ENCODE peak calls at places on chromosomes 11 and 22, in four cellular contexts. G is vagina, X is upper lobe of left lung, O is suprapubic skin. V is an unnamed sample.

GRCh38 chr11:9922806-9923205 is 258.9 kb downstream of the SWAP70 start:
- DNase-seq in G (no peak), X (no peak), O (no peak), V (no peak)

GRCh38 chr11:125626381-125626950 is 1.5 kb downstream of the CHEK1 start:
- DNase-seq in G (no peak), X (no peak), O (no peak), V (no peak)

GRCh38 chr22:35862697-35863096 is 145.0 kb downstream of the APOL5 start:
- DNase-seq in G (no peak), X (no peak), O (no peak), V (no peak)

GRCh38 chr11:46914363-46914762 is 4.0 kb downstream of the LRP4 start:
- DNase-seq in G (no peak), X (no peak), O (no peak), V (no peak)

GRCh38 chr11:120001161-120002135 is 136.5 kb downstream of the TRIM29 start:
- DNase-seq in G (no peak), X (no peak), O (no peak), V (no peak)

GRCh38 chr11:111105566-111105965 is 140.0 kb upstream of the POU2AF2 start:
- DNase-seq in G (no peak), X (no peak), O (no peak), V (no peak)

GRCh38 chr11:115886111-115886733 is 382.0 kb upstream of the CADM1 start:
- DNase-seq in G (no peak), X (no peak), O (no peak), V (no peak)

GRCh38 chr22:39130892-39131855 is 21.3 kb downstream of the CBX7 start:
- DNase-seq in G (no peak), X (peak; percentile 39), O (no peak), V (no peak)

GRCh38 chr11:112579282-112579681 is 318.6 kb upstream of the PLET1 start:
- DNase-seq in G (peak; percentile 81), X (no peak), O (no peak), V (no peak)

GRCh38 chr11:2305862-2306823 is 4.3 kb downstream of the TSPAN32 start:
- DNase-seq in G (no peak), X (no peak), O (peak; percentile 81), V (peak; percentile 73)

GRCh38 chr11:70709596-70709995 is 311.3 kb downstream of the CTTN start:
- DNase-seq in G (no peak), X (no peak), O (no peak), V (no peak)

GRCh38 chr11:131524186-131524585 is 153.8 kb downstream of the NTM start:
- DNase-seq in G (no peak), X (no peak), O (no peak), V (no peak)

GRCh38 chr22:35950262-35950661 is 78.4 kb downstream of the RBFOX2 start:
- DNase-seq in G (no peak), X (no peak), O (no peak), V (no peak)

GRCh38 chr11:76661306-76661751 is 9.2 kb downstream of the LRRC32 start:
- DNase-seq in G (no peak), X (no peak), O (peak; percentile 70), V (peak; percentile 7)

DNA sequence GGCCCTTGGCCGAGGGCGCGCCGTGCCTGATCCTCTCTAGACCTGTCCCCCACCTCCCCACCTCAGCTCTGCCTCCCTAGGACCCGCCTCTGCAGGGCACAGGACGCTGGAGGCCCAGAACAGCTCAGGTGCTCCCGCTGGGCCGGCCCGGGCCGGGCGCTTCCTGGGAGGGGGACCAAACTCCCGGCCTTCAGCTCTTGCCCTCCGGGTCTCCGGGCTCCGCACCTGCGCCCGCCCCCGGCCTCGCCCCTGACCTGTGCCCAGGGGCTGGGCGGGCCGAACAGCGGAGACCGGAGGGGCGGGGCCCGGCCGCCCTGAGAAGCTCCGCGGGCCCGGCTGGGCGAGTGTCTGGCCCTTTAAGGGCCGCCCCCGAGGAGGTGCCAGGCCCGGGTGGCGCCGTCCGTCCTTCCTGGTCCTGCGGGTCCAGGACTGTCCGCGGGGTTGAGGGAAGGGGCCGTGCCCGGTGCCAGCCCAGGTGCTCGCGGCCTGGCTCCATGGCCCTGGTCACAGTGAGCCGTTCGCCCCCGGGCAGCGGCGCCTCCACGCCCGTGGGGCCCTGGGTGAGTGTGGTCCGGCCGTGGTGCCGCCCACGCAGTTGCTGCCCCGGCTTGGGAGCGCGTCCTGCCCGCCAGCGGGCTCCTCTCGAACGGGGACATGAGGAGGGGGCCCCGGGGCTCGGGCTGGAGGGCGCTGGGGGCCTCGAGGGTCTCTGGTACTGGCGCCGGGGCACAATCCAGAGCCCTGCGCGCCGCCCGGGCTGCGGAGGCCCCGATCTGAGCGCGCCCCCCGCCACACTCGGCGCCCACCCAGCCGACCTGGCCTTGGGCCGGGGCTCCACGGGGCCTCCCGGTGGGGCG is at the start of gene SSH3:
- DNase-seq in G (no peak), X (peak; percentile 95), O (peak; percentile 92), V (peak; percentile 90)
- TF ChIP-seq POLR2AphosphoS5 in G (no peak), X (peak; percentile 24), O (no peak), V (peak; percentile 57)

GRCh38 chr11:106461839-106462545 is 384.5 kb downstream of the AASDHPPT start:
- DNase-seq in G (no peak), X (no peak), O (no peak), V (no peak)

GRCh38 chr11:106463154-106463553 is 385.7 kb downstream of the AASDHPPT start:
- DNase-seq in G (no peak), X (no peak), O (no peak), V (no peak)

GRCh38 chr11:106466441-106467190 is 389.2 kb downstream of the AASDHPPT start:
- DNase-seq in G (no peak), X (no peak), O (no peak), V (no peak)

GRCh38 chr11:106463796-106464201 is 386.3 kb downstream of the AASDHPPT start:
- DNase-seq in G (no peak), X (no peak), O (no peak), V (no peak)

DNA sequence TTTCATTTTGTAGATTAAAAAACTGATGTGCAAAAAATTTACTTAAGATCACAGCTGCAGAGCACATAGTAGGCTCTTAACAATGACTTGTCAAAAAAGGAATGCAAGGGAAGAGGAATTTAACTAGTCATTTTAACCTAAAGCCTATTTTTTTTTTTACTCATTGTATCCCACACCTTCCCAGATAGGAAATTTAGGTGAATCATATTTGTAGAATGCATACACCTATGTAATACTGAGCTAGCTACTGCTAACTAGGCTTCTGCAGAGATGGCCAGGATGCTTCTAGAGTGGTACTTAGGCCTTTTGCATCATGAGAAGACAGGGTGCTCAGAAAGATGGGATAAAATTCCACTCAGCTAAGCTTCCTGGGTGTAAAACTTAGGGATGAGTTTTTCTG is 387.3 kb downstream of the AASDHPPT start:
- DNase-seq in G (no peak), X (no peak), O (no peak), V (no peak)
- TF ChIP-seq POLR2AphosphoS5 in G (no peak), X (no peak), O (no peak), V (no peak)

GRCh38 chr11:67572305-67572704 is 11.3 kb upstream of the GSTP1 start:
- DNase-seq in G (no peak), X (no peak), O (no peak), V (no peak)
- TF ChIP-seq POLR2AphosphoS5 in G (no peak), X (no peak), O (no peak), V (no peak)

GRCh38 chr11:65786786-65787636 is at the start of gene OVOL1:
- DNase-seq in G (no peak), X (peak; percentile 93), O (peak; percentile 80), V (peak; percentile 91)
- TF ChIP-seq POLR2AphosphoS5 in G (no peak), X (no peak), O (no peak), V (peak; percentile 96)

DNA sequence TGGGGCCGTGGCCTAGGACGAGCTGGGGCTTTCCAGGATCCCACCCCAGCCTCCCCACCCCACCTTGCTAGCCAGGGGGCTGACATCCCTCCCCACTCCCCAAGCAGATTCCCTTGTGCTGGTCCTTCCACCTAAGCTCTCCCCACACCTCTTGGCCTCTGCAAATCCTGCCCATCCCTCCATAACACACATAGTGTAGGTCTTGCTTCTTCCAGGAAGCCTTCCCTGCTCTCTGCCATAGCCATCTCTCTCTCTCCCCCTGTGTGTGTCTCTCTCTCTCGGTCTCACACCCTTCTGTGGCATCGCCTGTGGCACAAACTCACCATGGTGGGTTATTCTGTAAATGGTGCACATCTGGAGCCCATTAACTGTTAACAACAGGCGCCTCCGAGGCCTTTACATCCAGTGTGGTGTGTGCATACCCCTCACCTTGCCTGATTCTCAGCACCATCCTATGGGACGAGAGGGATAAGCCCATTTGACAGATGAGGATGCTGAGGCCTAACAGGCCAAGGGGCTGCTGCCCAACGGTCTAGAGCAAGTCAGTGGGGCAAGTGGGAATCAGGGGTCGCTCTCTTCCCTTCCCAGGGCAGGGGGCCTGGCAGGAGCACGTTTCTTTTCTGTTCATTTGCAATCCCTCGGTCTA is 22.2 kb upstream of the PICK1 start:
- DNase-seq in G (no peak), X (no peak), O (no peak), V (no peak)
- TF ChIP-seq POLR2AphosphoS5 in G (no peak), X (no peak), O (no peak), V (no peak)

DNA sequence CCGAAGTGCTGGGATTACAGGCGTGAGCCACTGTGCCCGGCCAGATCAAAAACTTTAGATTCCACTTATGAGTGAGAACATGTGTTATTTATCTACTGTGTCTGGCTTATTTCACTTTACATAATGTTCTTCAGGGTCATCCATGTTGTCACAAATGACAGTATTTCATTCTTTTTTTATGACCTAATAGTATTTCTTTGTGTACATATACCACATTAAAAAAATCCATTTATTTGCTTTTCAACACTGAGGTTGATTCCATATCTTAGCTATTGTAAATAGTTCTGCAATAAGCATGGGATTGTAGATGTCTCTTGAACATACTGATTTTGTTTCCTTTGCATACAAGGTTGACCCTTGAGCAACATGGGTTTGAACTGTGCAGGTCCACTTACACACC is 13.2 kb upstream of the SCGB1D1 start:
- DNase-seq in G (no peak), X (no peak), O (no peak), V (no peak)
- TF ChIP-seq POLR2AphosphoS5 in G (no peak), X (no peak), O (no peak), V (no peak)

V was measured in transverse colon.